ENCODE peak calls at places on chromosomes 6 and 20, in five cellular contexts. T is nephron progenitor cell, E is hypothalamus, O is aorta, B is thoracic aorta. I is an unnamed sample.

GRCh38 chr6:79137671-79138070 is 59.6 kb upstream of the PHIP start:
- DNase-seq in T (no peak), E (no peak), O (no peak), B (no peak), I (no peak)

GRCh38 chr6:130033999-130034814 is 15.8 kb downstream of the L3MBTL3 start:
- DNase-seq in T (no peak), E (no peak), O (no peak), B (no peak), I (peak)

GRCh38 chr20:7818477-7818876 is 121.8 kb downstream of the HAO1 start:
- DNase-seq in T (no peak), E (no peak), O (no peak), B (no peak), I (no peak)

GRCh38 chr20:37690626-37691369 is 3.0 kb upstream of the CTNNBL1 start:
- DNase-seq in T (no peak), E (no peak), O (no peak), B (no peak), I (no peak)

GRCh38 chr20:33914871-33915270 is 78.8 kb upstream of the RALY start:
- DNase-seq in T (no peak), E (no peak), O (peak), B (no peak), I (peak)

GRCh38 chr6:97658090-97658489 is 375.1 kb upstream of the MMS22L start:
- DNase-seq in T (no peak), E (no peak), O (no peak), B (no peak), I (no peak)

GRCh38 chr6:89145962-89146747 is at the start of gene PM20D2:
- DNase-seq in T (peak), E (peak), O (peak), B (no peak), I (peak)

GRCh38 chr6:8983202-8983688 is 547.9 kb upstream of the SLC35B3 start:
- DNase-seq in T (peak), E (peak), O (peak), B (peak), I (peak)

GRCh38 chr6:136783495-136784270 is 8.6 kb downstream of the MAP3K5 start:
- DNase-seq in T (no peak), E (no peak), O (no peak), B (no peak), I (no peak)

GRCh38 chr6:125149256-125150144 is 4.1 kb upstream of the TPD52L1 start:
- DNase-seq in T (no peak), E (no peak), O (no peak), B (no peak), I (no peak)

GRCh38 chr6:146770965-146771735 is 172.4 kb downstream of the ADGB start:
- DNase-seq in T (no peak), E (no peak), O (peak), B (no peak), I (no peak)

GRCh38 chr6:2110504-2110903 is 134.9 kb downstream of the GMDS start:
- DNase-seq in T (no peak), E (no peak), O (peak), B (peak), I (peak)

GRCh38 chr20:60535211-60535610 is 577.0 kb downstream of the CDH26 start:
- DNase-seq in T (no peak), E (no peak), O (no peak), B (no peak), I (no peak)

GRCh38 chr20:21613512-21613911 is 92.0 kb upstream of the PAX1 start:
- DNase-seq in T (no peak), E (no peak), O (no peak), B (no peak), I (no peak)

GRCh38 chr6:24935323-24935722 is 437 bp downstream of the RIPOR2 start:
- DNase-seq in T (no peak), E (no peak), O (no peak), B (no peak), I (no peak)

GRCh38 chr6:138328210-138328609 is 49.5 kb upstream of the SMIM28 start:
- DNase-seq in T (no peak), E (no peak), O (no peak), B (no peak), I (no peak)

GRCh38 chr20:48025661-48026060 is 240.4 kb upstream of the SULF2 start:
- DNase-seq in T (no peak), E (no peak), O (no peak), B (no peak), I (no peak)

GRCh38 chr6:5398530-5398929 is 137.2 kb downstream of the FARS2 start:
- DNase-seq in T (no peak), E (no peak), O (no peak), B (no peak), I (peak)

GRCh38 chr6:12401200-12401599 is 111.0 kb downstream of the EDN1 start:
- DNase-seq in T (no peak), E (no peak), O (no peak), B (no peak), I (no peak)

GRCh38 chr6:148746363-148747144 is at the start of gene UST:
- DNase-seq in T (peak), E (peak), O (peak), B (peak), I (peak)

GRCh38 chr6:52049252-52050050 is 38.0 kb downstream of the PKHD1 start:
- DNase-seq in T (peak), E (no peak), O (no peak), B (no peak), I (peak)